ENCODE peak calls at places on chromosome 21, in six cellular contexts. O is endodermal cell; W is stimulated activated CD4-positive, alpha-beta T cell treated with anti-CD3 and anti-CD28 coated beads, Interleukin-15, amount 100 ng/mL, for 1 hour; U is fibroblast of the aortic adventitia; C is sciatic nerve; J is activated T-helper 1 cell treated with anti-CD3 and anti-CD28 coated beads, Interleukin-2, amount 50 U/mL, for 16 hours. Z is an unnamed sample.

GRCh38 chr21:31282095-31282709 is 61.9 kb downstream of the TIAM1 start:
- DNase-seq in C (no peak), J (no peak), U (peak), O (no peak), W (no peak), Z (no peak)

GRCh38 chr21:45590726-45591618 is 48.7 kb upstream of the SLC19A1 start:
- DNase-seq in U (no peak), W (peak), J (no peak), C (peak), O (no peak), Z (peak)

GRCh38 chr21:38639782-38640750 is 141.8 kb upstream of the ERG start:
- DNase-seq in U (no peak), W (no peak), O (no peak), J (no peak), C (no peak), Z (no peak)

GRCh38 chr21:45543371-45543709 is 1.1 kb upstream of the SLC19A1 start:
- DNase-seq in O (peak), U (no peak), J (no peak), C (peak), W (no peak), Z (no peak)

GRCh38 chr21:34801519-34802132 is 132.8 kb downstream of the CLIC6 start:
- DNase-seq in C (no peak), W (no peak), O (peak), J (no peak), U (no peak), Z (no peak)

GRCh38 chr21:32717851-32718316 is 9.9 kb downstream of the SYNJ1 start:
- DNase-seq in J (no peak), U (no peak), O (no peak), C (no peak), W (no peak), Z (no peak)

GRCh38 chr21:43341349-43342163 is 85.4 kb downstream of the SIK1 start:
- DNase-seq in U (no peak), W (no peak), J (no peak), O (no peak), C (no peak), Z (no peak)

GRCh38 chr21:20997308-20997632 is 939 bp upstream of the NCAM2 start:
- DNase-seq in U (no peak), J (no peak), O (no peak), W (no peak), C (no peak), Z (no peak)

GRCh38 chr21:46148106-46148505 is 7.3 kb downstream of the FTCD start:
- DNase-seq in J (no peak), C (peak), W (no peak), O (no peak), U (no peak), Z (peak)

GRCh38 chr21:27681841-27682240 is 715.0 kb upstream of the ADAMTS5 start:
- DNase-seq in J (no peak), W (no peak), O (no peak), C (no peak), U (peak), Z (no peak)

GRCh38 chr21:32130031-32130891 is 148.6 kb downstream of the MIS18A start:
- DNase-seq in O (peak), J (no peak), C (no peak), W (no peak), U (no peak), Z (no peak)

GRCh38 chr21:40512590-40512989 is 334.4 kb downstream of the DSCAM start:
- DNase-seq in O (peak), U (no peak), W (no peak), C (no peak), J (no peak), Z (no peak)

GRCh38 chr21:19792004-19792403 is 1206.2 kb upstream of the NCAM2 start:
- DNase-seq in W (no peak), C (no peak), O (no peak), U (no peak), J (no peak), Z (no peak)

GRCh38 chr21:34965200-34966174 is 83.6 kb downstream of the RUNX1 start:
- DNase-seq in C (no peak), J (no peak), O (no peak), W (no peak), U (peak), Z (no peak)

GRCh38 chr21:17784604-17785402 is 34.4 kb downstream of the C21orf91 start:
- DNase-seq in O (no peak), U (no peak), J (no peak), C (no peak), W (no peak), Z (no peak)

GRCh38 chr21:43719748-43720538 is 1.0 kb downstream of the PDXK start:
- DNase-seq in W (no peak), J (no peak), C (peak), O (peak), U (no peak), Z (no peak)

GRCh38 chr21:44736291-44737004 is 25.1 kb upstream of the TSPEAR start:
- DNase-seq in O (no peak), U (no peak), C (peak), W (no peak), J (no peak), Z (no peak)

GRCh38 chr21:18760247-18760646 is 356.7 kb upstream of the TMPRSS15 start:
- DNase-seq in U (no peak), O (no peak), J (no peak), C (no peak), W (no peak), Z (no peak)

GRCh38 chr21:15003463-15004135 is 61.2 kb downstream of the NRIP1 start:
- DNase-seq in C (no peak), W (no peak), U (no peak), O (peak), J (no peak), Z (no peak)